ENCODE peak calls at places on chromosomes 13 and 19, in four cellular contexts. U is stimulated activated CD8-positive, alpha-beta memory T cell treated with anti-CD3 and anti-CD28 coated beads, Interleukin-4, amount 100 ng/mL, for 24 hours; E is NCI-H748 treated with DMSO at 0.1 percent for 48 hours; B is A673. Z is an unnamed sample.

GRCh38 chr19:45591004-45591637 is 6.5 kb upstream of the OPA3 start:
- DNase-seq in U (no peak), B (peak), E (no peak), Z (no peak)

GRCh38 chr19:30224689-30225606 is 147.2 kb upstream of the ZNF536 start:
- DNase-seq in E (peak), U (no peak), B (peak), Z (no peak)

GRCh38 chr19:8610928-8611284 is 391 bp upstream of the ADAMTS10 start:
- DNase-seq in U (no peak), E (no peak), B (no peak), Z (no peak)

GRCh38 chr19:7722231-7722651 is 9.7 kb downstream of the CLEC4G start:
- DNase-seq in E (no peak), U (no peak), B (no peak), Z (no peak)

GRCh38 chr13:100564444-100565223 is 24.0 kb downstream of the GGACT start:
- DNase-seq in B (no peak), E (no peak), U (no peak), Z (peak)

GRCh38 chr13:83881917-83882625 is at the start of gene SLITRK1:
- DNase-seq in U (no peak), E (peak), B (peak), Z (peak)

GRCh38 chr13:109235901-109236300 is 550.5 kb downstream of the IRS2 start:
- DNase-seq in U (no peak), E (no peak), B (no peak), Z (no peak)

GRCh38 chr13:39952244-39953233 is 297.1 kb downstream of the COG6 start:
- DNase-seq in B (peak), U (no peak), E (no peak), Z (no peak)

GRCh38 chr13:81686877-81687276 is 1346.0 kb upstream of the SPRY2 start:
- DNase-seq in B (peak), E (peak), U (no peak), Z (peak)

GRCh38 chr19:1668048-1668338 is 15.6 kb upstream of the TCF3 start:
- DNase-seq in E (no peak), B (no peak), U (no peak), Z (no peak)

GRCh38 chr19:36212895-36213294 is 1.6 kb downstream of the ZNF565 start:
- DNase-seq in U (no peak), E (no peak), B (no peak), Z (no peak)

GRCh38 chr19:30036154-30037129 is 94.4 kb downstream of the URI1 start:
- DNase-seq in E (no peak), B (no peak), U (no peak), Z (no peak)

GRCh38 chr19:48660854-48661731 is 11.7 kb downstream of the NTN5 start:
- DNase-seq in U (peak), B (peak), E (no peak), Z (peak)

GRCh38 chr13:73481877-73482445 is 423.2 kb downstream of the KLF5 start:
- DNase-seq in U (no peak), B (no peak), E (no peak), Z (peak)

GRCh38 chr13:49464621-49465325 is 20.7 kb downstream of the SETDB2 start:
- DNase-seq in E (no peak), U (no peak), B (no peak), Z (no peak)